ENCODE peak calls at places on chromosomes 4 and X, in five cellular contexts. H is fibroblast of lung, A is body of pancreas, Y is Calu3, W is psoas muscle. X is an unnamed sample.

GRCh38 chr4:185849543-185850185 is 37.7 kb upstream of the SORBS2 start:
- DNase-seq in W (no peak), A (peak; percentile 32), H (peak; percentile 84), Y (no peak), X (no peak)

GRCh38 chr4:185513489-185514181 is 21.7 kb downstream of the PDLIM3 start:
- DNase-seq in Y (no peak), H (peak; percentile 61), A (peak; percentile 27), W (peak; percentile 75), X (no peak)

GRCh38 chr4:58360354-58361133 is 1250.4 kb upstream of the IGFBP7 start:
- DNase-seq in H (no peak), W (no peak), Y (no peak), A (no peak), X (no peak)

GRCh38 chrX:107025538-107025937 is 25.5 kb upstream of the MORC4 start:
- DNase-seq in H (peak; percentile 45), W (no peak), A (no peak), Y (peak; percentile 14), X (no peak)

GRCh38 chr4:88535090-88535755 is 11.6 kb upstream of the PYURF start:
- DNase-seq in W (no peak), Y (no peak), H (no peak), A (no peak), X (no peak)

GRCh38 chrX:129553619-129554288 is 13.7 kb downstream of the OCRL start:
- DNase-seq in W (no peak), Y (no peak), A (no peak), H (no peak), X (no peak)

GRCh38 chr4:98626350-98626749 is 32.1 kb downstream of the TSPAN5 start:
- DNase-seq in W (no peak), A (no peak), H (peak; percentile 87), Y (peak; percentile 46), X (no peak)

GRCh38 chr4:94298725-94299252 is 43.8 kb downstream of the HPGDS start:
- DNase-seq in A (no peak), H (no peak), W (no peak), Y (no peak), X (no peak)

GRCh38 chr4:36088542-36088941 is 155.8 kb downstream of the ARAP2 start:
- DNase-seq in W (no peak), H (no peak), A (no peak), Y (no peak), X (no peak)

GRCh38 chrX:150680974-150681373 is 12.2 kb upstream of the MTMR1 start:
- DNase-seq in W (no peak), Y (peak; percentile 26), A (peak; percentile 23), H (peak; percentile 28), X (no peak)

GRCh38 chrX:134236690-134237362 is at the start of gene CCDC160:
- DNase-seq in A (peak; percentile 63), H (peak; percentile 29), Y (peak; percentile 75), W (peak; percentile 76), X (no peak)

GRCh38 chr4:18882468-18882867 is 860.9 kb upstream of the LCORL start:
- DNase-seq in Y (no peak), A (no peak), W (no peak), H (peak; percentile 54), X (no peak)

GRCh38 chr4:163681208-163681821 is 186.8 kb downstream of the TMA16 start:
- DNase-seq in W (no peak), A (no peak), H (peak; percentile 57), Y (peak; percentile 26), X (peak; percentile 24)

GRCh38 chrX:132041016-132041415 is 17.9 kb downstream of the STK26 start:
- DNase-seq in H (no peak), A (no peak), W (no peak), Y (no peak), X (no peak)

GRCh38 chrX:103585421-103586313 is at the start of gene TCEAL4:
- DNase-seq in H (peak; percentile 23), Y (peak; percentile 56), A (peak; percentile 59), W (peak; percentile 75), X (peak; percentile 2)

GRCh38 chr4:150078996-150079581 is 844 bp downstream of the DCLK2 start:
- DNase-seq in A (peak; percentile 43), H (peak; percentile 46), Y (peak; percentile 51), W (peak; percentile 51), X (no peak)

GRCh38 chr4:6499241-6499605 is 26.8 kb upstream of the PPP2R2C start:
- DNase-seq in W (no peak), H (no peak), Y (no peak), A (no peak), X (no peak)

GRCh38 chr4:117529401-117529800 is 444.0 kb upstream of the TRAM1L1 start:
- DNase-seq in A (no peak), H (no peak), Y (no peak), W (no peak), X (no peak)

GRCh38 chrX:132837971-132838370 is 120.5 kb downstream of the HS6ST2 start:
- DNase-seq in W (no peak), Y (no peak), A (no peak), H (no peak), X (no peak)

GRCh38 chrX:148928803-148929202 is 428.4 kb downstream of the AFF2 start:
- DNase-seq in H (no peak), Y (no peak), W (no peak), A (no peak), X (no peak)

GRCh38 chr4:26466871-26467270 is 23.4 kb downstream of the CCKAR start:
- DNase-seq in H (no peak), Y (no peak), A (no peak), W (no peak), X (no peak)

GRCh38 chr4:99615210-99615834 is 40.7 kb downstream of the MTTP start:
- DNase-seq in Y (no peak), A (no peak), W (no peak), H (no peak), X (no peak)

GRCh38 chr4:123478859-123479345 is 82.3 kb downstream of the SPRY1 start:
- DNase-seq in H (peak; percentile 56), W (no peak), Y (peak; percentile 84), A (peak; percentile 34), X (no peak)

GRCh38 chr4:105970371-105970770 is 75.1 kb downstream of the NPNT start:
- DNase-seq in W (no peak), A (no peak), Y (no peak), H (no peak), X (no peak)

GRCh38 chr4:153464068-153464467 is 2.1 kb upstream of the TMEM131L start:
- DNase-seq in W (no peak), A (no peak), H (no peak), Y (no peak), X (no peak)

GRCh38 chrX:153816821-153817220 is 13.5 kb downstream of the PDZD4 start:
- DNase-seq in W (no peak), H (no peak), A (no peak), Y (no peak), X (peak; percentile 34)

GRCh38 chrX:16930392-16930791 is 16.1 kb upstream of the REPS2 start:
- DNase-seq in W (no peak), A (no peak), H (peak; percentile 47), Y (no peak), X (no peak)

GRCh38 chrX:68693481-68694410 is 46.3 kb downstream of the STARD8 start:
- DNase-seq in H (peak; percentile 41), A (peak; percentile 72), Y (peak; percentile 47), W (peak; percentile 86), X (no peak)

GRCh38 chr4:182805606-182806149 is 111.5 kb downstream of the DCTD start:
- DNase-seq in A (no peak), Y (no peak), W (no peak), H (no peak), X (no peak)